ENCODE peak calls at places on chromosome 10, in four cellular contexts. A is stomach, B is colonic mucosa, W is cardiac muscle cell. Y is an unnamed sample.

GRCh38 chr10:11292576-11293302 is 275.1 kb downstream of the CELF2 start:
- DNase-seq in B (no peak), A (no peak), W (no peak), Y (no peak)

GRCh38 chr10:34759161-34759836 is 55.8 kb downstream of the PARD3 start:
- DNase-seq in B (no peak), W (no peak), A (no peak), Y (no peak)

GRCh38 chr10:10878944-10879343 is 138.7 kb upstream of the CELF2 start:
- DNase-seq in W (no peak), B (no peak), A (no peak), Y (no peak)

GRCh38 chr10:95287281-95287680 is 3.5 kb downstream of the PDLIM1 start:
- DNase-seq in W (peak; percentile 53), A (no peak), B (no peak), Y (no peak)

GRCh38 chr10:98599032-98599610 is 152.4 kb upstream of the HPS1 start:
- DNase-seq in A (no peak), W (no peak), B (no peak), Y (no peak)

GRCh38 chr10:126468876-126469643 is 80.8 kb upstream of the ADAM12 start:
- DNase-seq in B (no peak), A (no peak), W (peak; percentile 34), Y (no peak)

GRCh38 chr10:122703483-122704448 is 4.1 kb upstream of the C10orf120 start:
- DNase-seq in W (peak; percentile 74), B (peak; percentile 66), A (peak; percentile 69), Y (peak; percentile 95)

GRCh38 chr10:43024524-43024923 is 52.3 kb upstream of the RET start:
- DNase-seq in W (no peak), B (no peak), A (no peak), Y (no peak)

GRCh38 chr10:96516337-96516736 is 2.6 kb upstream of the TLL2 start:
- DNase-seq in A (no peak), B (no peak), W (no peak), Y (no peak)

GRCh38 chr10:37831495-37832333 is 25.7 kb downstream of the ZNF248 start:
- DNase-seq in W (no peak), A (no peak), B (no peak), Y (no peak)
- H3K9me3 ChIP-seq in W (peaks cover 9% of the 10 kb centered on the region), A (peaks cover 94% of the 10 kb centered on the region), B (peaks cover 10% of the 10 kb centered on the region), Y (peaks cover 98% of the 10 kb centered on the region)

GRCh38 chr10:44244745-44245600 is 139.9 kb downstream of the CXCL12 start:
- DNase-seq in W (no peak), B (no peak), A (no peak), Y (no peak)
- H3K4me1 ChIP-seq in W (no peaks in the 10 kb centered on the region), B (no peaks in the 10 kb centered on the region), A (no peaks in the 10 kb centered on the region), Y (peaks cover 2% of the 10 kb centered on the region)

GRCh38 chr10:133523631-133524203 is 3.4 kb upstream of the CYP2E1 start:
- DNase-seq in W (no peak), A (no peak), B (no peak), Y (no peak)
- H3K9me3 ChIP-seq in W (no peaks in the 10 kb centered on the region), A (peaks cover 23% of the 10 kb centered on the region), B (no peaks in the 10 kb centered on the region), Y (peaks cover 59% of the 10 kb centered on the region)

DNA sequence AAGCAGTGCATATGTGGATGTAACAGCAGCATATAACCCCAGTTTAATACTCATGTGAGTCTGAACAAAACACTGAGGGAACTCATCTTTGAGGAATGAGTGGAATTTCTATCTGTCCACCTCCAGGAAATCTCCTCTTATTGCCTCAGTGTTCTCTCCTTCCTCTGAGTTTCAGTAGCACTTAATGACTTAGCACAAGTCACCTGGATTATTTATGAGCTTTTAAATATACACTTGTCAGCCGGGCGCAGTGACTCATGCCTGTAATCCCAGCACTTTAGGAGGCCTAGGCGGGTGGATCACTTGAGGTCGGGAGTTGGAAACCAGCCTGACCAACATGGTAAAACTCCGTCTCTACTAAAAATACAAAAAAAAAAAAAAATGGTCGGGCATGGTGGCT is 4.3 kb downstream of the LRRC20 start:
- DNase-seq in B (no peak), A (no peak), W (peak; percentile 69), Y (no peak)
- H3K4me1 ChIP-seq in B (no peaks in the 10 kb centered on the region), A (peaks cover 21% of the 10 kb centered on the region), W (peaks cover 30% of the 10 kb centered on the region), Y (peaks cover 8% of the 10 kb centered on the region)

DNA sequence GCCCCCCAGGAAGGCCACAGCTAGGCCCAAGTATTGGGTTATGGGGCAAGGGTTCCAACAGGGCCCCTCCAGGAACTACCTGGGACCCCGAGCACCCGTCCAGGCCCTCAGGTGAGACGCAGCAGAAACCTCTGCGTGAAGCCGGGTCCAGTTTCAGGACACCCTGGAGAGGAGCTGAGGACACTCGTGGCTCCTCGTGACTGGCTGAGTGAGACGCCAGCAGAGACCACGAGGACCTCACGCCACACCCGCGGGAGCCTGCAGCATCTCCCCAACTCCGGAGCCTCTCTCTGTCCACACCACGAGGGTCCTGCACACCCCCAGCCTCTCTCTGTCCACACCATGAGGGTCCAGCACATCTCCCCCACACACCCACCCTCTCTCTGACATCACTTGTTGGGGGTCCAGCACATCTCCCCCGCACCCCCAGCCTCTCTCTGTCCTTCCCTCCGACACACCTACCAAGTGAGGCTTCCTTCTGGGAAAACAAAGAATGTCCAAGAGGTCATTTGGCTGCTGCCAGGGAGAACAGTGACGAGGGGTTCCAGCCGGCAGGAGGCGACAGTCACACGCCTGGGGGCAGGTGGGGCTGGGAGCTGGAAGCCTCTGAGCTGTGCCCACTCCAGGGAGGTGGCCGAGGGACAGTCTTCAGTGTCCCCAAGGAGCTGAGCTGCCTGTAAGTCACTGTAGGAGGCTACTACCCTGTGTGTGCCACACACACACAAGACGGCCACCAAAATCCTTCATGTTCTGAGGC is 46.1 kb upstream of the PPP2R2D start:
- DNase-seq in A (no peak), W (no peak), B (no peak), Y (peak; percentile 44)
- H3K9me3 ChIP-seq in A (no peaks in the 10 kb centered on the region), W (no peaks in the 10 kb centered on the region), B (no peaks in the 10 kb centered on the region), Y (no peaks in the 10 kb centered on the region)

GRCh38 chr10:69405221-69405620 is 11.5 kb downstream of the TACR2 start:
- DNase-seq in W (peak; percentile 34), B (no peak), A (no peak), Y (no peak)
- H3K4me1 ChIP-seq in W (peaks cover 16% of the 10 kb centered on the region), B (no peaks in the 10 kb centered on the region), A (peaks cover 54% of the 10 kb centered on the region), Y (no peaks in the 10 kb centered on the region)

GRCh38 chr10:52447931-52448353 is 133.9 kb downstream of the DKK1 start:
- DNase-seq in B (no peak), A (no peak), W (no peak), Y (no peak)
- H3K9me3 ChIP-seq in B (no peaks in the 10 kb centered on the region), A (no peaks in the 10 kb centered on the region), W (no peaks in the 10 kb centered on the region), Y (no peaks in the 10 kb centered on the region)

DNA sequence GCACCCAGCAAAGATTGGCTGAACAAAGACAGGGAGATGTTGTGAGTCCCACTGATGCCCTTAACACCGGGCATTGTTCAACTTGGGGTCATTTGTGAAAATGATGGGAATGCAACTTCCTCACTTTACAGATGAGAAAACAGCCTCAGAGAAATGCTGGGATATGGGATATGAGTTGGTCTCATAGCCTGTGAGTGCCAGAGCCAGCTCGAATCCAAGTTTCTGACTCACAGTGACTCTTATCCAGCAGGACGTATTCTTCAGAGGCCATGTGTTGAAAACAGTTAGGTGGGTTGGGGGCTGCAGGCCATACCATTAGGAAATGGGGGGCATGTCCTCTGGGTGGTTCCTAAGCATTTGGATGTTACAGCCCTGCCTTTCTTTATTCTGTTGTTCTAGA is 45.2 kb downstream of the KIAA1217 start:
- DNase-seq in B (no peak), A (no peak), W (peak; percentile 46), Y (no peak)
- H3K4me1 ChIP-seq in B (no peaks in the 10 kb centered on the region), A (peaks cover 19% of the 10 kb centered on the region), W (peaks cover 30% of the 10 kb centered on the region), Y (peaks cover 14% of the 10 kb centered on the region)

Y was measured in endodermal cell.